ENCODE peak calls at places on chromosomes 7 and 10, in five cellular contexts. One of them, this sample, is unnamed.

GRCh38 chr10:70404906-70405824 is 1.2 kb downstream of the EIF4EBP2 start:
- DNase-seq in uterus: peak; percentile 93
- DNase-seq in heart left ventricle: peak; percentile 87
- DNase-seq in lower lobe of right lung: peak; percentile 82
- DNase-seq in RWPE2: peak; percentile 78
- DNase-seq in this sample: peak; percentile 94

GRCh38 chr7:121515651-121516401 is 119.7 kb upstream of the FAM3C start:
- DNase-seq in uterus: peak; percentile 45
- DNase-seq in heart left ventricle: no peak
- DNase-seq in lower lobe of right lung: no peak
- DNase-seq in RWPE2: no peak
- DNase-seq in this sample: no peak

GRCh38 chr10:102408728-102409603 is 9.6 kb downstream of the PSD start:
- DNase-seq in uterus: peak; percentile 84
- DNase-seq in heart left ventricle: peak; percentile 56
- DNase-seq in lower lobe of right lung: peak; percentile 47
- DNase-seq in RWPE2: peak; percentile 30
- DNase-seq in this sample: no peak

GRCh38 chr7:158963780-158964222 is 107.4 kb downstream of the DYNC2I1 start:
- DNase-seq in uterus: no peak
- DNase-seq in heart left ventricle: peak; percentile 51
- DNase-seq in lower lobe of right lung: no peak
- DNase-seq in RWPE2: no peak
- DNase-seq in this sample: no peak

GRCh38 chr7:24709585-24710360 is 47.5 kb downstream of the GSDME start:
- DNase-seq in uterus: no peak
- DNase-seq in heart left ventricle: no peak
- DNase-seq in lower lobe of right lung: no peak
- DNase-seq in RWPE2: no peak
- DNase-seq in this sample: no peak

GRCh38 chr7:44727346-44728262 is 21.0 kb upstream of the ZMIZ2 start:
- DNase-seq in uterus: no peak
- DNase-seq in heart left ventricle: no peak
- DNase-seq in lower lobe of right lung: no peak
- DNase-seq in RWPE2: no peak
- DNase-seq in this sample: no peak

GRCh38 chr7:41886257-41886905 is 183.5 kb upstream of the INHBA start:
- DNase-seq in uterus: peak; percentile 80
- DNase-seq in heart left ventricle: peak; percentile 20
- DNase-seq in lower lobe of right lung: no peak
- DNase-seq in RWPE2: no peak
- DNase-seq in this sample: no peak

GRCh38 chr10:78977761-78978305 is 90.9 kb upstream of the ZMIZ1 start:
- DNase-seq in uterus: peak; percentile 82
- DNase-seq in heart left ventricle: no peak
- DNase-seq in lower lobe of right lung: peak; percentile 62
- DNase-seq in RWPE2: no peak
- DNase-seq in this sample: no peak

GRCh38 chr10:26486985-26487850 is 49.1 kb downstream of the APBB1IP start:
- DNase-seq in uterus: peak; percentile 56
- DNase-seq in heart left ventricle: peak; percentile 12
- DNase-seq in lower lobe of right lung: no peak
- DNase-seq in RWPE2: no peak
- DNase-seq in this sample: peak; percentile 71

GRCh38 chr10:67612577-67613537 is 83.1 kb downstream of the CTNNA3 start:
- DNase-seq in uterus: no peak
- DNase-seq in heart left ventricle: no peak
- DNase-seq in lower lobe of right lung: no peak
- DNase-seq in RWPE2: no peak
- DNase-seq in this sample: no peak

GRCh38 chr10:122419890-122420623 is 34.4 kb upstream of the ARMS2 start:
- DNase-seq in uterus: no peak
- DNase-seq in heart left ventricle: no peak
- DNase-seq in lower lobe of right lung: no peak
- DNase-seq in RWPE2: no peak
- DNase-seq in this sample: peak; percentile 69

GRCh38 chr10:122420624-122421007 is 33.8 kb upstream of the ARMS2 start:
- DNase-seq in uterus: no peak
- DNase-seq in heart left ventricle: no peak
- DNase-seq in lower lobe of right lung: no peak
- DNase-seq in RWPE2: no peak
- DNase-seq in this sample: no peak

GRCh38 chr10:122422266-122422980 is 32.0 kb upstream of the ARMS2 start:
- DNase-seq in uterus: no peak
- DNase-seq in heart left ventricle: no peak
- DNase-seq in lower lobe of right lung: no peak
- DNase-seq in RWPE2: no peak
- DNase-seq in this sample: no peak

GRCh38 chr10:122421747-122422146 is 32.7 kb upstream of the ARMS2 start:
- DNase-seq in uterus: no peak
- DNase-seq in heart left ventricle: no peak
- DNase-seq in lower lobe of right lung: no peak
- DNase-seq in RWPE2: no peak
- DNase-seq in this sample: no peak

DNA sequence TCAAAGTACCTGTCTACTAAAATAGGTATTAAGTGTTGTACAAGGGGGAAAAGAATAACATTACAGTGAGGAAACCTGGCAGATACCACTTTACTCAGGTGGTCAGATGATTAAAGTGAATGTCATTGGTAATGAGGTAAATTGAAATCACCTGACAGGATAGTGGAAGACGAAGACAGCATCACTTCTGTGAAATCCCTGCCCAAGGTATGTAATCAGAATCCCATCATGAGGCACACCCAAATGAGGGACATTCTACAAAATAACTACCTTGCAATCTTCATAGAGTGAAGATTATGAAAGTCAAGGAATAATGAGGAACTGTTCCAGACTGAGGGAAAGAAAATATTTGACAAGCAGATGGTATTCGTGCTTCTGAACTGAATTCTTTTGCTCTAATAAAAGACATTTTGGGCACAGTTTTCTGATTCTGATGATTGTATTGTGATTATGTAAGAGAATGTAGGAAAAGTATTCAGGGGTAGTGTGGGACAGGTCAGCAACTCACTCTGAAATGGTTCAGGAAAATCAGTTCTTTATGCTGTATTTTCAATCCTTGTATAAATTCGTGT is 33.3 kb upstream of the ARMS2 start:
- DNase-seq in uterus: no peak
- DNase-seq in heart left ventricle: no peak
- DNase-seq in lower lobe of right lung: no peak
- DNase-seq in RWPE2: no peak
- DNase-seq in this sample: no peak
- H3K27ac ChIP-seq in uterus: no peak overlapping the region
- H3K27ac ChIP-seq in heart left ventricle: peak overlapping the region; percentile 14
- H3K27ac ChIP-seq in lower lobe of right lung: no peak overlapping the region
- H3K27ac ChIP-seq in RWPE2: peak overlapping the region; percentile 86
- H3K27ac ChIP-seq in this sample: no peak overlapping the region

GRCh38 chr7:76356115-76356514 is 2.7 kb downstream of the YWHAG start:
- DNase-seq in uterus: no peak
- DNase-seq in heart left ventricle: no peak
- DNase-seq in lower lobe of right lung: no peak
- DNase-seq in RWPE2: no peak
- DNase-seq in this sample: no peak

GRCh38 chr7:76357379-76358052 is 1.3 kb downstream of the YWHAG start:
- DNase-seq in uterus: no peak
- DNase-seq in heart left ventricle: no peak
- DNase-seq in lower lobe of right lung: no peak
- DNase-seq in RWPE2: no peak
- DNase-seq in this sample: no peak

GRCh38 chr7:76354981-76355730 is 3.6 kb downstream of the YWHAG start:
- DNase-seq in uterus: no peak
- DNase-seq in heart left ventricle: no peak
- DNase-seq in lower lobe of right lung: no peak
- DNase-seq in RWPE2: no peak
- DNase-seq in this sample: no peak

GRCh38 chr7:76358053-76358477 is 726 bp downstream of the YWHAG start:
- DNase-seq in uterus: peak; percentile 62
- DNase-seq in heart left ventricle: peak; percentile 79
- DNase-seq in lower lobe of right lung: peak; percentile 84
- DNase-seq in RWPE2: no peak
- DNase-seq in this sample: no peak

DNA sequence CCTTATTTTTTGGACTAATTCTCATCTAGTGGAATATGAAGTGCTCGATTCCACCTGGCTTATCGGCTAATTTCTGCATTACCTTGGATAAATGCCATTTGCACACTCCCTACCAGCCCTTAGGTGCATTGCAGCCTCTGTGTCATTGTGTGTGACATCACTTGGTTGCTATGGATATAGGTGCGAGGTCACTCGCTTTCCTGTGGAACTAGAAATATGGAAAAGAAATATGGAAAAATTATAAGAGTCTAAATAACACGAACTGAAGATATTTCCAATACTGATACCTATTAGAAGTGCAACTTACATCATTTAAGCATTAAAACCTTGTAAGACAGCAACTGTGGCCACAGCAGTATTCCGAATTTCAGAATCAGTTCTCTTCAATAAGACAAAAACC is 2.0 kb downstream of the YWHAG start:
- DNase-seq in uterus: no peak
- DNase-seq in heart left ventricle: no peak
- DNase-seq in lower lobe of right lung: no peak
- DNase-seq in RWPE2: no peak
- DNase-seq in this sample: no peak
- H3K4me3 ChIP-seq in uterus: peak overlapping the region; percentile 85
- H3K4me3 ChIP-seq in heart left ventricle: peak overlapping the region; percentile 75
- H3K4me3 ChIP-seq in lower lobe of right lung: peak overlapping the region; percentile 91
- H3K4me3 ChIP-seq in RWPE2: peak overlapping the region; percentile 76
- H3K4me3 ChIP-seq in this sample: peak overlapping the region; percentile 81

GRCh38 chr7:69751026-69751425 is 152.8 kb downstream of the AUTS2 start:
- DNase-seq in uterus: no peak
- DNase-seq in heart left ventricle: no peak
- DNase-seq in lower lobe of right lung: no peak
- DNase-seq in RWPE2: no peak
- DNase-seq in this sample: no peak

GRCh38 chr7:69756235-69756634 is 158.0 kb downstream of the AUTS2 start:
- DNase-seq in uterus: no peak
- DNase-seq in heart left ventricle: no peak
- DNase-seq in lower lobe of right lung: no peak
- DNase-seq in RWPE2: no peak
- DNase-seq in this sample: no peak

GRCh38 chr7:69754476-69754875 is 156.2 kb downstream of the AUTS2 start:
- DNase-seq in uterus: no peak
- DNase-seq in heart left ventricle: no peak
- DNase-seq in lower lobe of right lung: no peak
- DNase-seq in RWPE2: no peak
- DNase-seq in this sample: no peak

GRCh38 chr7:69757528-69757927 is 159.3 kb downstream of the AUTS2 start:
- DNase-seq in uterus: no peak
- DNase-seq in heart left ventricle: no peak
- DNase-seq in lower lobe of right lung: no peak
- DNase-seq in RWPE2: no peak
- DNase-seq in this sample: no peak

GRCh38 chr7:69753981-69754380 is 155.7 kb downstream of the AUTS2 start:
- DNase-seq in uterus: no peak
- DNase-seq in heart left ventricle: no peak
- DNase-seq in lower lobe of right lung: no peak
- DNase-seq in RWPE2: no peak
- DNase-seq in this sample: no peak
- H3K4me1 ChIP-seq in uterus: no peaks in the 10 kb centered on the region
- H3K4me1 ChIP-seq in heart left ventricle: no peaks in the 10 kb centered on the region
- H3K4me1 ChIP-seq in lower lobe of right lung: peaks cover 21% of the 10 kb centered on the region
- H3K4me1 ChIP-seq in RWPE2: no peaks in the 10 kb centered on the region
- H3K4me1 ChIP-seq in this sample: no peaks in the 10 kb centered on the region

GRCh38 chr10:59242057-59242456 is 65.6 kb downstream of the PHYHIPL start:
- DNase-seq in uterus: no peak
- DNase-seq in heart left ventricle: no peak
- DNase-seq in lower lobe of right lung: no peak
- DNase-seq in RWPE2: no peak
- DNase-seq in this sample: no peak
- H3K27ac ChIP-seq in uterus: no peak overlapping the region
- H3K27ac ChIP-seq in heart left ventricle: no peak overlapping the region
- H3K27ac ChIP-seq in lower lobe of right lung: no peak overlapping the region
- H3K27ac ChIP-seq in RWPE2: no peak overlapping the region
- H3K27ac ChIP-seq in this sample: no peak overlapping the region

DNA sequence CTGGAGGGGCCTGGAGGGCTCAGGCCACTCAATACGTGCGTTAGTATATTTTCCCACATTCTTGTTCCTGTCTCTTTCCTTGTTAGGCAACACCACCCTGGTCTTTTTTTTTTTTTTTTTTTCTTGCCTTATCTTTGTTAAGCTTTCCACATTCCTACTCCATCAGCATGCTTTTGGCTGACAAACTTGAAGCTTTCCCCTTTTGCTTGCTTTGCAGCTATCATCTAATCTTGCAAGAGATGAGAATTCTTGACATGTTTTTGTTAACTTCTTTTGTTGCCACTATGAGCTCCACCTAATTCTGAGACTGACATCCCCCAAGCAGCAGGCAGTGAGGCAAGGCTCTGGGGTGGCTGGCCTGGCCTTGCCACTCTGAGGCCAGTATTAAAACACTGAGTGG is 52.5 kb upstream of the NRP1 start:
- DNase-seq in uterus: no peak
- DNase-seq in heart left ventricle: no peak
- DNase-seq in lower lobe of right lung: no peak
- DNase-seq in RWPE2: no peak
- DNase-seq in this sample: no peak
- H3K4me3 ChIP-seq in uterus: no peak overlapping the region
- H3K4me3 ChIP-seq in heart left ventricle: no peak overlapping the region
- H3K4me3 ChIP-seq in lower lobe of right lung: no peak overlapping the region
- H3K4me3 ChIP-seq in RWPE2: no peak overlapping the region
- H3K4me3 ChIP-seq in this sample: no peak overlapping the region

This sample was measured in ascending aorta.